ENCODE peak calls at places on chromosomes 13 and 19, in seven cellular contexts. W, F, I, D, P, E and N are unnamed samples.

GRCh38 chr19:3608750-3609322 is 2.2 kb upstream of the TBXA2R start:
- DNase-seq in W (no peak), F (no peak), I (no peak), D (no peak), P (no peak), E (no peak), N (no peak)

GRCh38 chr13:52179925-52180324 is 20.5 kb upstream of the NEK3 start:
- DNase-seq in W (no peak), F (no peak), I (no peak), D (no peak), P (no peak), E (no peak), N (no peak)

GRCh38 chr19:3407556-3408516 is 41.5 kb downstream of the NFIC start:
- DNase-seq in W (no peak), F (no peak), I (no peak), D (no peak), P (no peak), E (no peak), N (no peak)

GRCh38 chr19:3135961-3136683 is at the start of gene GNA15:
- DNase-seq in W (no peak), F (no peak), I (peak), D (no peak), P (no peak), E (no peak), N (no peak)

GRCh38 chr19:32498641-32499200 is 82.3 kb upstream of the PDCD5 start:
- DNase-seq in W (no peak), F (no peak), I (peak), D (no peak), P (no peak), E (no peak), N (no peak)

GRCh38 chr13:113848020-113848419 is 15.9 kb downstream of the GAS6 start:
- DNase-seq in W (no peak), F (no peak), I (no peak), D (no peak), P (no peak), E (no peak), N (no peak)

GRCh38 chr19:49672131-49672919 is 4.7 kb upstream of the PRMT1 start:
- DNase-seq in W (peak), F (peak), I (peak), D (peak), P (no peak), E (peak), N (peak)

GRCh38 chr19:18506101-18506534 is 15.8 kb downstream of the ELL start:
- DNase-seq in W (no peak), F (no peak), I (no peak), D (no peak), P (no peak), E (no peak), N (no peak)

GRCh38 chr13:48567521-48568331 is 34.8 kb upstream of the RCBTB2 start:
- DNase-seq in W (no peak), F (no peak), I (no peak), D (peak), P (no peak), E (no peak), N (no peak)

GRCh38 chr19:1880611-1881392 is 4.5 kb downstream of the ABHD17A start:
- DNase-seq in W (no peak), F (no peak), I (no peak), D (no peak), P (no peak), E (no peak), N (no peak)

GRCh38 chr13:75016225-75016624 is 465.7 kb downstream of the TBC1D4 start:
- DNase-seq in W (no peak), F (no peak), I (no peak), D (peak), P (no peak), E (no peak), N (no peak)

GRCh38 chr19:4660181-4660791 is 9.9 kb downstream of the MYDGF start:
- DNase-seq in W (no peak), F (no peak), I (no peak), D (no peak), P (no peak), E (no peak), N (peak)

GRCh38 chr13:44879452-44880058 is 109.7 kb downstream of the NUFIP1 start:
- DNase-seq in W (no peak), F (peak), I (no peak), D (peak), P (peak), E (no peak), N (no peak)

GRCh38 chr19:23399443-23399842 is 4.2 kb upstream of the ZNF91 start:
- DNase-seq in W (no peak), F (no peak), I (no peak), D (no peak), P (no peak), E (no peak), N (no peak)

GRCh38 chr13:51453308-51453958 is 597 bp upstream of the INTS6 start:
- DNase-seq in W (peak), F (peak), I (peak), D (no peak), P (no peak), E (peak), N (peak)

GRCh38 chr19:7986321-7987083 is 18.9 kb downstream of the ELAVL1 start:
- DNase-seq in W (no peak), F (no peak), I (no peak), D (peak), P (peak), E (no peak), N (no peak)

GRCh38 chr13:60655268-60655667 is 258.2 kb downstream of the TDRD3 start:
- DNase-seq in W (no peak), F (no peak), I (no peak), D (no peak), P (no peak), E (no peak), N (no peak)

GRCh38 chr13:84470528-84470927 is 588.3 kb upstream of the SLITRK1 start:
- DNase-seq in W (no peak), F (no peak), I (no peak), D (no peak), P (no peak), E (no peak), N (no peak)

GRCh38 chr19:29526730-29527499 is 1.1 kb downstream of the VSTM2B start:
- DNase-seq in W (no peak), F (peak), I (no peak), D (no peak), P (no peak), E (no peak), N (no peak)

GRCh38 chr13:99227331-99227900 is 26.8 kb downstream of the UBAC2 start:
- DNase-seq in W (no peak), F (no peak), I (no peak), D (no peak), P (no peak), E (no peak), N (no peak)

GRCh38 chr19:47417107-47417745 is 2.1 kb downstream of the MEIS3 start:
- DNase-seq in W (no peak), F (no peak), I (no peak), D (no peak), P (no peak), E (no peak), N (no peak)

GRCh38 chr19:41265376-41266153 is 1.4 kb downstream of the HNRNPUL1 start:
- DNase-seq in W (no peak), F (no peak), I (no peak), D (peak), P (no peak), E (no peak), N (peak)

GRCh38 chr19:8358948-8359347 is 5.0 kb upstream of the ANGPTL4 start:
- DNase-seq in W (no peak), F (no peak), I (no peak), D (no peak), P (no peak), E (no peak), N (no peak)

GRCh38 chr13:21683034-21683733 is 12.3 kb downstream of the FGF9 start:
- DNase-seq in W (no peak), F (no peak), I (no peak), D (peak), P (no peak), E (no peak), N (no peak)

GRCh38 chr13:48142437-48142836 is 47.5 kb upstream of the MED4 start:
- DNase-seq in W (no peak), F (no peak), I (no peak), D (no peak), P (no peak), E (no peak), N (peak)

GRCh38 chr19:50567052-50567841 is 988 bp downstream of the LRRC4B start:
- DNase-seq in W (no peak), F (no peak), I (no peak), D (no peak), P (no peak), E (no peak), N (no peak)

GRCh38 chr13:53201454-53202225 is 173.0 kb downstream of the OLFM4 start:
- DNase-seq in W (no peak), F (peak), I (no peak), D (no peak), P (no peak), E (no peak), N (no peak)

GRCh38 chr19:53908106-53908932 is 759 bp upstream of the CACNG7 start:
- DNase-seq in W (no peak), F (peak), I (no peak), D (peak), P (no peak), E (no peak), N (peak)

GRCh38 chr13:111861766-111862366 is 205.1 kb upstream of the SOX1 start:
- DNase-seq in W (no peak), F (no peak), I (no peak), D (no peak), P (no peak), E (no peak), N (no peak)

GRCh38 chr19:55638864-55639359 is 1.9 kb upstream of the ZNF580 start:
- DNase-seq in W (no peak), F (no peak), I (no peak), D (peak), P (no peak), E (no peak), N (no peak)

GRCh38 chr19:50803633-50804419 is 13.6 kb downstream of the ACP4 start:
- DNase-seq in W (no peak), F (peak), I (no peak), D (peak), P (no peak), E (no peak), N (no peak)